ENCODE peak calls at places on chromosomes 13 and 19, in five cellular contexts. One of them, this sample, is unnamed.

GRCh38 chr13:95710313-95710712 is 33.4 kb downstream of the DNAJC3 start:
- DNase-seq in GM06990: no peak
- DNase-seq in CD8-positive, alpha-beta T cell: no peak
- DNase-seq in Peyer's patch: no peak
- DNase-seq in OCI-LY7: no peak
- DNase-seq in this sample: no peak

GRCh38 chr19:41913476-41914190 is 14.6 kb downstream of the ERFL start:
- DNase-seq in GM06990: no peak
- DNase-seq in CD8-positive, alpha-beta T cell: no peak
- DNase-seq in Peyer's patch: no peak
- DNase-seq in OCI-LY7: no peak
- DNase-seq in this sample: no peak

GRCh38 chr19:34104099-34104498 is 68.2 kb upstream of the LSM14A start:
- DNase-seq in GM06990: no peak
- DNase-seq in CD8-positive, alpha-beta T cell: no peak
- DNase-seq in Peyer's patch: no peak
- DNase-seq in OCI-LY7: peak
- DNase-seq in this sample: no peak

GRCh38 chr13:59834801-59835200 is 328.9 kb downstream of the DIAPH3 start:
- DNase-seq in GM06990: no peak
- DNase-seq in CD8-positive, alpha-beta T cell: no peak
- DNase-seq in Peyer's patch: no peak
- DNase-seq in OCI-LY7: no peak
- DNase-seq in this sample: no peak

GRCh38 chr19:53432088-53432661 is 391 bp downstream of the ZNF761 start:
- DNase-seq in GM06990: no peak
- DNase-seq in CD8-positive, alpha-beta T cell: no peak
- DNase-seq in Peyer's patch: peak
- DNase-seq in OCI-LY7: peak
- DNase-seq in this sample: no peak

GRCh38 chr13:20977394-20977793 is 74.8 kb upstream of the XPO4 start:
- DNase-seq in GM06990: no peak
- DNase-seq in CD8-positive, alpha-beta T cell: no peak
- DNase-seq in Peyer's patch: no peak
- DNase-seq in OCI-LY7: no peak
- DNase-seq in this sample: no peak

GRCh38 chr13:58573742-58574141 is 942.2 kb downstream of the PCDH17 start:
- DNase-seq in GM06990: no peak
- DNase-seq in CD8-positive, alpha-beta T cell: no peak
- DNase-seq in Peyer's patch: no peak
- DNase-seq in OCI-LY7: peak
- DNase-seq in this sample: no peak

GRCh38 chr19:14198384-14199376 is 7.3 kb downstream of the ADGRL1 start:
- DNase-seq in GM06990: no peak
- DNase-seq in CD8-positive, alpha-beta T cell: no peak
- DNase-seq in Peyer's patch: no peak
- DNase-seq in OCI-LY7: peak
- DNase-seq in this sample: no peak

GRCh38 chr19:14686411-14686810 is 3.4 kb upstream of the ZNF333 start:
- DNase-seq in GM06990: peak
- DNase-seq in CD8-positive, alpha-beta T cell: no peak
- DNase-seq in Peyer's patch: no peak
- DNase-seq in OCI-LY7: peak
- DNase-seq in this sample: no peak

GRCh38 chr19:29492761-29493160 is 33.0 kb upstream of the VSTM2B start:
- DNase-seq in GM06990: no peak
- DNase-seq in CD8-positive, alpha-beta T cell: no peak
- DNase-seq in Peyer's patch: no peak
- DNase-seq in OCI-LY7: no peak
- DNase-seq in this sample: no peak

GRCh38 chr19:45817010-45817724 is 2.1 kb upstream of the RSPH6A start:
- DNase-seq in GM06990: peak
- DNase-seq in CD8-positive, alpha-beta T cell: peak
- DNase-seq in Peyer's patch: peak
- DNase-seq in OCI-LY7: peak
- DNase-seq in this sample: peak

GRCh38 chr19:3818918-3819317 is 32.7 kb upstream of the MATK start:
- DNase-seq in GM06990: no peak
- DNase-seq in CD8-positive, alpha-beta T cell: no peak
- DNase-seq in Peyer's patch: no peak
- DNase-seq in OCI-LY7: no peak
- DNase-seq in this sample: no peak

GRCh38 chr13:25881946-25882574 is 169.8 kb downstream of the SHISA2 start:
- DNase-seq in GM06990: no peak
- DNase-seq in CD8-positive, alpha-beta T cell: no peak
- DNase-seq in Peyer's patch: no peak
- DNase-seq in OCI-LY7: no peak
- DNase-seq in this sample: no peak

GRCh38 chr13:26743971-26744370 is 16.6 kb downstream of the GPR12 start:
- DNase-seq in GM06990: no peak
- DNase-seq in CD8-positive, alpha-beta T cell: no peak
- DNase-seq in Peyer's patch: no peak
- DNase-seq in OCI-LY7: no peak
- DNase-seq in this sample: no peak

GRCh38 chr19:31938675-31939074 is 406.7 kb upstream of the ZNF507 start:
- DNase-seq in GM06990: no peak
- DNase-seq in CD8-positive, alpha-beta T cell: no peak
- DNase-seq in Peyer's patch: no peak
- DNase-seq in OCI-LY7: no peak
- DNase-seq in this sample: no peak

GRCh38 chr19:45496349-45496953 is 396 bp downstream of the RTN2 start:
- DNase-seq in GM06990: no peak
- DNase-seq in CD8-positive, alpha-beta T cell: no peak
- DNase-seq in Peyer's patch: no peak
- DNase-seq in OCI-LY7: no peak
- DNase-seq in this sample: peak

GRCh38 chr13:111937763-111938375 is 129.1 kb upstream of the SOX1 start:
- DNase-seq in GM06990: no peak
- DNase-seq in CD8-positive, alpha-beta T cell: no peak
- DNase-seq in Peyer's patch: peak
- DNase-seq in OCI-LY7: no peak
- DNase-seq in this sample: no peak

GRCh38 chr19:18590273-18591272 is 2.0 kb downstream of the REX1BD start:
- DNase-seq in GM06990: peak
- DNase-seq in CD8-positive, alpha-beta T cell: no peak
- DNase-seq in Peyer's patch: no peak
- DNase-seq in OCI-LY7: no peak
- DNase-seq in this sample: no peak

GRCh38 chr13:82627183-82627582 is 1255.1 kb downstream of the SLITRK1 start:
- DNase-seq in GM06990: no peak
- DNase-seq in CD8-positive, alpha-beta T cell: no peak
- DNase-seq in Peyer's patch: no peak
- DNase-seq in OCI-LY7: no peak
- DNase-seq in this sample: no peak

GRCh38 chr19:11624064-11624463 is 26.8 kb downstream of the ZNF627 start:
- DNase-seq in GM06990: no peak
- DNase-seq in CD8-positive, alpha-beta T cell: no peak
- DNase-seq in Peyer's patch: no peak
- DNase-seq in OCI-LY7: no peak
- DNase-seq in this sample: no peak

GRCh38 chr19:46892252-46893179 is 31.7 kb downstream of the ARHGAP35 start:
- DNase-seq in GM06990: peak
- DNase-seq in CD8-positive, alpha-beta T cell: no peak
- DNase-seq in Peyer's patch: no peak
- DNase-seq in OCI-LY7: peak
- DNase-seq in this sample: no peak

GRCh38 chr13:32259116-32259515 is 56.0 kb downstream of the ZAR1L start:
- DNase-seq in GM06990: no peak
- DNase-seq in CD8-positive, alpha-beta T cell: no peak
- DNase-seq in Peyer's patch: no peak
- DNase-seq in OCI-LY7: no peak
- DNase-seq in this sample: no peak

GRCh38 chr13:100809856-100810255 is 135.3 kb upstream of the TMTC4 start:
- DNase-seq in GM06990: no peak
- DNase-seq in CD8-positive, alpha-beta T cell: no peak
- DNase-seq in Peyer's patch: no peak
- DNase-seq in OCI-LY7: no peak
- DNase-seq in this sample: no peak

GRCh38 chr13:61734683-61735082 is 319.0 kb upstream of the PCDH20 start:
- DNase-seq in GM06990: no peak
- DNase-seq in CD8-positive, alpha-beta T cell: no peak
- DNase-seq in Peyer's patch: no peak
- DNase-seq in OCI-LY7: no peak
- DNase-seq in this sample: no peak

GRCh38 chr13:112708560-112709240 is 18.9 kb downstream of the ATP11A start:
- DNase-seq in GM06990: no peak
- DNase-seq in CD8-positive, alpha-beta T cell: no peak
- DNase-seq in Peyer's patch: peak
- DNase-seq in OCI-LY7: no peak
- DNase-seq in this sample: no peak

GRCh38 chr13:114088234-114088633 is 44.2 kb downstream of the RASA3 start:
- DNase-seq in GM06990: no peak
- DNase-seq in CD8-positive, alpha-beta T cell: no peak
- DNase-seq in Peyer's patch: no peak
- DNase-seq in OCI-LY7: no peak
- DNase-seq in this sample: no peak

GRCh38 chr13:19838726-19839342 is 24.6 kb downstream of the ZMYM5 start:
- DNase-seq in GM06990: no peak
- DNase-seq in CD8-positive, alpha-beta T cell: no peak
- DNase-seq in Peyer's patch: no peak
- DNase-seq in OCI-LY7: no peak
- DNase-seq in this sample: no peak

GRCh38 chr13:19836472-19836871 is 27.0 kb downstream of the ZMYM5 start:
- DNase-seq in GM06990: no peak
- DNase-seq in CD8-positive, alpha-beta T cell: no peak
- DNase-seq in Peyer's patch: no peak
- DNase-seq in OCI-LY7: no peak
- DNase-seq in this sample: no peak

DNA sequence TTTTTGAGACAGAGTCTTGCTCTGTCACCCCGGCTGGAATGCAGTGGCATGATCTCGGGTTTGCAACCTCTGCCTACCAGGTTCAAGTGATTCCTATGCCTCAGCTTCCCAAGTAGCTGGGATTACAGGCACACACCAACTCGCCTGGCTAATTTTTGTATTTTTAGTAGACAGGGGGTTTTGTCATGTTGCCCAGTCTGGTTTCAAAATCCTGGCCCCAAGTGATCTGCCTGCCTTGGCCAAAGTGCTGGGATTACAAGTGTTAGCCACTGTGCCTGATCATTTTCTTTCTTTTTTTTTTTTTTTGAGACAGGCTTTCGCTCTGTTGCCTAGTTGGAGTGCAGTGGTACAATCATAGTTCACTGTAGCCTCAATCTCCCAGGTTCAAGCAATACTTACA is 28.7 kb downstream of the ZMYM5 start:
- DNase-seq in GM06990: no peak
- DNase-seq in CD8-positive, alpha-beta T cell: no peak
- DNase-seq in Peyer's patch: no peak
- DNase-seq in OCI-LY7: no peak
- DNase-seq in this sample: no peak
- TF ChIP-seq CTCF in GM06990: no peak
- TF ChIP-seq CTCF in CD8-positive, alpha-beta T cell: no peak
- TF ChIP-seq CTCF in Peyer's patch: no peak
- TF ChIP-seq CTCF in OCI-LY7: no peak
- TF ChIP-seq CTCF in this sample: no peak

DNA sequence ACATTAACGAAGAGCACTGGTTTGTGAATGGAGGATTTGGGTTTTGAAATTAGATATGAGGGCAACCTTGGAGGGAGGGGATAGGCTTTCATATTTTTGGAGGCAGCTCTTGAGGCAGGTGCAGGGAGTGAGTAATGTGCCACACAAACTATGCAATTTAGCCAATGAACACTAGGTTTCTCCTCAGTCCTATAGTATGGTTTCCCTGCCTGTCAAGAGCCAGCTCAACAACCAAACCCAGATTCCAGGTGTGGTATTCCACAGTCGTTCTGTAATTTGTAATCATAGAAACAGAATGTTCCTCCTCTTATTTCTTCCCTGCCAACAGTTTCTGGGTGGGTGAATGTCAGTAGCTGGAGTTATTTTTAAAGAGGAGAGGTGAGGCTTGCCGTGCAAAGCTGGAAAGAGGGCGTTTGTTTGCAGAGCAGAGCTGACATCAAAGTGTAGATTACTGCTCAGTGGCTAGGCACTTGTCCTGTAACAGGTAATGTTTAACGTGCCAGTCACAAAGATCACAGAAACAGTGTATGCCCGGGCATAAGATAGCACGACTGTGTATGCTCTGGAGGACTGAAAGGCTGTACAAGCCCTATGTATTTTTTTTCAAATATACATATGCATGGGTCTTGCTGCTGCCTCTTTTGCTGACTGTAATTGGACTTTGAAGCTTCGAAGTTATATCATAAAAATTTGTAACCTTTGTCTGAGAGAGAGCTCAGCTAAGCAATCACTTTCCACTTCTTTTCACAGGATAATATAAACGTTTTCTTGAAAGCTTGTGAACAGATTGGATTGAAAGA is 124.3 kb downstream of the LMO7 start:
- DNase-seq in GM06990: no peak
- DNase-seq in CD8-positive, alpha-beta T cell: no peak
- DNase-seq in Peyer's patch: peak
- DNase-seq in OCI-LY7: no peak
- DNase-seq in this sample: no peak
- TF ChIP-seq CTCF in GM06990: no peak
- TF ChIP-seq CTCF in CD8-positive, alpha-beta T cell: peak
- TF ChIP-seq CTCF in Peyer's patch: peak
- TF ChIP-seq CTCF in OCI-LY7: no peak
- TF ChIP-seq CTCF in this sample: no peak

DNA sequence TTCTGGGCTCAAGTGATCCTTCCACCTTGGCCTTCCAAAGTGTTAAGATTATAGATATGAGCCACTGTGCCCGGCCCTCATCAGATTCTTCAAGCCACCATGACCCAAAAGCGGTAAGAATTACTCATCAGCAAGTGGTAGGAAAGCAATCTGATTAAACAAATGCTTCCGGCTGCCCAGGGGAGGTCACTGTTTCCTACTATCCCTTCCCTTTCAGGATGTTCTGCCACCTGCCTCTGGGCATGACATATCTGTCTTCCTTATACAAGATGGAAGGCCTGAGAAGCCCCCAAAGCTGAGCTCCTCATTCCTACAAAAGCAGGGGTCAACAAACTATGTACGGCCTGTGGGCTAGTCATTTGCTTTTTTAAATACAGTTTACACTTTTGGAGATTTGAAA is 6.9 kb downstream of the ABHD8 start:
- DNase-seq in GM06990: no peak
- DNase-seq in CD8-positive, alpha-beta T cell: no peak
- DNase-seq in Peyer's patch: no peak
- DNase-seq in OCI-LY7: no peak
- DNase-seq in this sample: no peak
- TF ChIP-seq CTCF in GM06990: no peak
- TF ChIP-seq CTCF in CD8-positive, alpha-beta T cell: no peak
- TF ChIP-seq CTCF in Peyer's patch: no peak
- TF ChIP-seq CTCF in OCI-LY7: peak
- TF ChIP-seq CTCF in this sample: no peak

GRCh38 chr13:110565296-110565695 is 3.8 kb upstream of the RAB20 start:
- DNase-seq in GM06990: no peak
- DNase-seq in CD8-positive, alpha-beta T cell: no peak
- DNase-seq in Peyer's patch: no peak
- DNase-seq in OCI-LY7: no peak
- DNase-seq in this sample: no peak
- TF ChIP-seq CTCF in GM06990: no peak
- TF ChIP-seq CTCF in CD8-positive, alpha-beta T cell: no peak
- TF ChIP-seq CTCF in Peyer's patch: peak
- TF ChIP-seq CTCF in OCI-LY7: peak
- TF ChIP-seq CTCF in this sample: no peak

This sample was measured in activated B cell treated with CpG ODN at 0.5 μM for 24 hours.